ENCODE peak calls at places on chromosomes 16 and 17, in seven cellular contexts. L, S, Q, M, C, J and A are unnamed samples.

GRCh38 chr16:78770353-78771091 is 671.1 kb downstream of the WWOX start:
- DNase-seq in C (no peak), S (no peak), L (peak; percentile 83), Q (peak; percentile 80), J (peak; percentile 23), M (peak; percentile 54), A (peak; percentile 66)

GRCh38 chr17:70345061-70345460 is 175.7 kb downstream of the KCNJ2 start:
- DNase-seq in S (no peak), L (no peak), M (no peak), C (no peak), Q (no peak), J (no peak), A (no peak)

GRCh38 chr17:19986941-19987714 is 9.5 kb upstream of the AKAP10 start:
- DNase-seq in J (peak; percentile 21), C (no peak), L (no peak), S (no peak), Q (no peak), M (no peak), A (no peak)

GRCh38 chr17:306536-307294 is 45.9 kb downstream of the RPH3AL start:
- DNase-seq in S (no peak), L (no peak), Q (no peak), J (no peak), M (no peak), C (no peak), A (no peak)

GRCh38 chr17:74584714-74585113 is 7.4 kb downstream of the CD300LD start:
- DNase-seq in M (no peak), S (no peak), C (no peak), J (no peak), L (no peak), Q (no peak), A (no peak)

GRCh38 chr17:79438045-79438444 is 172.8 kb downstream of the RBFOX3 start:
- DNase-seq in S (no peak), J (no peak), L (no peak), C (no peak), M (no peak), Q (no peak), A (no peak)

GRCh38 chr17:82505296-82505695 is 14.2 kb upstream of the FOXK2 start:
- DNase-seq in S (no peak), M (no peak), J (no peak), L (no peak), Q (no peak), C (no peak), A (no peak)

GRCh38 chr16:87457724-87458423 is 35.0 kb downstream of the ZCCHC14 start:
- DNase-seq in M (peak; percentile 57), J (peak; percentile 91), L (peak; percentile 66), S (no peak), C (peak; percentile 96), Q (no peak), A (no peak)

GRCh38 chr16:79834720-79835119 is 234.2 kb upstream of the MAF start:
- DNase-seq in M (no peak), S (no peak), L (no peak), C (no peak), J (no peak), Q (no peak), A (no peak)

GRCh38 chr16:50530277-50531236 is 17.6 kb upstream of the NKD1 start:
- DNase-seq in J (peak; percentile 81), S (no peak), Q (no peak), L (no peak), M (peak; percentile 48), C (no peak), A (no peak)

GRCh38 chr17:34998205-34998604 is 17.9 kb downstream of the LIG3 start:
- DNase-seq in C (peak; percentile 74), J (peak; percentile 75), Q (peak; percentile 71), S (peak; percentile 5), L (peak; percentile 85), M (peak; percentile 76), A (peak; percentile 79)

GRCh38 chr17:67689534-67690177 is 28.1 kb upstream of the NOL11 start:
- DNase-seq in L (peak; percentile 66), Q (peak; percentile 24), J (peak; percentile 56), S (no peak), M (peak; percentile 83), C (peak; percentile 84), A (peak; percentile 48)

GRCh38 chr16:49463529-49463928 is 89.9 kb downstream of the C16orf78 start:
- DNase-seq in C (no peak), L (peak; percentile 90), M (no peak), S (no peak), J (no peak), Q (peak; percentile 69), A (no peak)

GRCh38 chr17:70654706-70655105 is 485.4 kb downstream of the KCNJ2 start:
- DNase-seq in L (no peak), Q (no peak), S (no peak), M (no peak), J (no peak), C (no peak), A (no peak)

GRCh38 chr17:869567-870530 is 87.7 kb downstream of the MRM3 start:
- DNase-seq in J (peak; percentile 95), S (no peak), L (no peak), Q (no peak), C (peak; percentile 60), M (peak; percentile 68), A (no peak)

GRCh38 chr17:8243827-8244226 is 4.0 kb downstream of the CTC1 start:
- DNase-seq in M (no peak), Q (no peak), C (no peak), J (no peak), L (peak; percentile 50), S (no peak), A (no peak)

GRCh38 chr17:10549108-10549842 is at the start of gene MYH2:
- DNase-seq in C (no peak), J (no peak), L (no peak), M (no peak), S (no peak), Q (no peak), A (no peak)

GRCh38 chr16:83675136-83675535 is 132.6 kb upstream of the HSBP1 start:
- DNase-seq in L (no peak), C (no peak), S (no peak), J (no peak), Q (no peak), M (no peak), A (peak; percentile 49)

GRCh38 chr16:88437367-88437964 is 15.6 kb upstream of the ZFPM1 start:
- DNase-seq in C (peak; percentile 32), J (peak; percentile 70), S (no peak), L (peak; percentile 74), Q (peak; percentile 58), M (peak; percentile 79), A (peak; percentile 75)

GRCh38 chr17:49252148-49252682 is 21.6 kb upstream of the PHOSPHO1 start:
- DNase-seq in S (no peak), J (no peak), M (peak; percentile 28), L (no peak), C (peak; percentile 62), Q (no peak), A (no peak)

GRCh38 chr16:86565644-86566511 is 751 bp upstream of the FOXC2 start:
- DNase-seq in C (peak; percentile 62), J (no peak), M (no peak), L (no peak), Q (no peak), S (no peak), A (peak; percentile 15)

GRCh38 chr16:57069053-57069452 is 23.3 kb upstream of the CPNE2 start:
- DNase-seq in S (no peak), C (no peak), Q (no peak), J (no peak), M (no peak), L (no peak), A (no peak)

GRCh38 chr17:48601528-48602430 is 3.0 kb downstream of the HOXB6 start:
- DNase-seq in C (no peak), M (peak; percentile 30), S (no peak), Q (no peak), L (no peak), J (no peak), A (no peak)

DNA sequence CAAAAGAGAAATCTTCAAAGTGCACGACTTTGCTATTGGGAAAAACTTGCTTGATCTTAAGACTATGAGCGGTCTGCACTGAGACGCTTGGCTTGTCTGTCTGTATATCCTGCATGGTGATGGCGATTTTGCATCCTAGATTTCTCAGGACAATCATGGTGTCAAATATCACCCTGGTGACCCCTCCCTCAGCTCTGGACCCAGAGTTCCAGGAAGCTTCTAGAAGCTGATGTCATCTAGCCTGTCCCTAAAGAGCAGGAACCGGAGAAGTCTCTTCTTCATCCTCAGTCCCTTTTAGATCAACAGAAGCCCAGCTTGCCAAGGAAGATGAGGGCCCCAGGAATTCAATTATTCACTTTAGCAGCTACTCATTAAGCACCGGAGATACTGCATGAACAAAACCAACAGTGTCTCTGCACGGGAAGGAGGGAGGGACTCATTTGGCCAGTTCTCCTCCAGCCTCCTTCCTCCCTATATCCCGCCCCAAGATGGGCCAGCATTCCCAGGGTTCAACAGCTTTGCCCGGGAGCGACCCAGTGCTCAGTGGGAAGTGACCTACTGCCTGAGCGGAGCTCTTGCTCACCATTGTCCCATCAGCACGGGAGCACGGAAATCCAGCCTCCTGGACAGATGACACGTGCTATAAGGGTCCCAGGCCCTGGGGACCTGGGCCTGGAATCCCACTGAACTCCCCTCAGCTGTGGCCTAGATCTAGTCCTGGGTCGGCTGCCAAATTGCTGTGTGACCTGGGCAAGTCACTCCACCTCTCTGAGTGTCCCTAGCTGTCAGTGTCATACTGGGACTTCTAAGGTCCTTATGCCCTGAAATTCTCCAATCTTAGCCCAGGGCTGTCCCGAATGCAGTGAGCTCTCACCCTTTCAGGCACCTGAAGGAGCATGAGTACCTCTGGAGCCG is 3.8 kb downstream of the EMP2 start:
- DNase-seq in S (no peak), J (no peak), Q (no peak), C (no peak), M (no peak), L (no peak), A (no peak)
- TF ChIP-seq CTCF in S (no peak), J (no peak), Q (no peak), C (no peak), M (no peak), L (no peak), A (no peak)

DNA sequence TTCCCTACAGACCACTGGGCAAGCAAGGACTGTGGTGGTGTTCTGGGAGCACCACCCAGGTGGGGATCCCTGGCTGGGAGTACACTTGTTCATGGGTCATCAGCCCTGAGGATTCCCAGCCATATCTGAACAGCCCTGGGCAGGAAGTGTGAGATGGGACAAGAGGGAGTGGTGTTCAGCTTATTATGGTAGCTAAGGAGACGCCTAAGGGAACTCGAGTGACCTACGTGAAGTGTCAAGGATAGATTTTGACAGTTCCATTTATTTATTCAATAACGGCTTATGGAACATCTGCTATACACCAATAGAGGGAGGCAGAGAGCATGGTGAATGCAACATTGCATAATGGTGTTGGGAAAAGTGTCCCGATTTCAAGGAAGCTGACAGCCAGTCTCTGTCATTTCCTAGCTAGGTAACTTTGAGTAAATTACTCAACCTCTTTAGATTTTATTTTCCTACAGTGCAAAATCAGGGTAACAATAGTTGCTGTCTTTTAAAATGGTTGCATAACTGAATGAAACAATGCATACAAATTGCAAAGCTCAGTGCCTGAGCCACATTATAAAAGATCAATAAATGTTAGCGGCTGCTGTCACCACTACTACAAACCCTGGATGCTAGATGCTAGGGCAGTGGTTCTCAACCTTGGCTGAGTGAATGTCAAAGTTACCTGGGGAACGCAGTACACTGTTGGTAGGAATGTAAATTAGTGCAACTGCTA is 534.1 kb downstream of the GRIN2A start:
- DNase-seq in Q (no peak), L (no peak), M (peak; percentile 69), S (no peak), C (peak; percentile 45), J (peak; percentile 30), A (peak; percentile 15)
- TF ChIP-seq CTCF in Q (no peak), L (no peak), M (peak; percentile 72), S (no peak), C (peak; percentile 67), J (peak; percentile 67), A (peak; percentile 72)

GRCh38 chr16:27475561-27475960 is 73.6 kb downstream of the IL21R start:
- DNase-seq in L (no peak), C (peak; percentile 93), M (no peak), Q (no peak), S (no peak), J (peak; percentile 11), A (no peak)
- TF ChIP-seq CTCF in L (no peak), C (no peak), M (no peak), Q (no peak), S (no peak), J (no peak), A (no peak)

GRCh38 chr17:45895304-45895968 is 1.1 kb downstream of the MAPT start:
- DNase-seq in S (no peak), J (no peak), C (peak; percentile 32), M (peak; percentile 28), L (peak; percentile 17), Q (no peak), A (no peak)
- TF ChIP-seq CTCF in S (no peak), J (no peak), C (no peak), M (no peak), L (no peak), Q (no peak), A (no peak)